ENCODE peak calls at places on chromosomes 3 and 15, in eight cellular contexts. One of them, this sample, is unnamed.

GRCh38 chr3:182713743-182714517 is 79.4 kb upstream of the ATP11B start:
- DNase-seq in transverse colon: no peak
- DNase-seq in HFF-Myc: peak
- DNase-seq in AG10803: peak
- DNase-seq in PC-9: peak
- DNase-seq in kidney: no peak
- DNase-seq in A549: peak
- DNase-seq in keratinocyte: no peak
- DNase-seq in this sample: peak

GRCh38 chr3:119294889-119295769 is 946 bp downstream of the ARHGAP31 start:
- DNase-seq in transverse colon: peak
- DNase-seq in HFF-Myc: no peak
- DNase-seq in AG10803: peak
- DNase-seq in PC-9: peak
- DNase-seq in kidney: peak
- DNase-seq in A549: peak
- DNase-seq in keratinocyte: no peak
- DNase-seq in this sample: no peak

GRCh38 chr3:19159966-19160365 is 11.7 kb downstream of the KCNH8 start:
- DNase-seq in transverse colon: no peak
- DNase-seq in HFF-Myc: no peak
- DNase-seq in AG10803: no peak
- DNase-seq in PC-9: no peak
- DNase-seq in kidney: no peak
- DNase-seq in A549: no peak
- DNase-seq in keratinocyte: no peak
- DNase-seq in this sample: no peak

GRCh38 chr15:79418693-79419279 is 13.3 kb upstream of the MINAR1 start:
- DNase-seq in transverse colon: no peak
- DNase-seq in HFF-Myc: no peak
- DNase-seq in AG10803: peak
- DNase-seq in PC-9: no peak
- DNase-seq in kidney: no peak
- DNase-seq in A549: no peak
- DNase-seq in keratinocyte: no peak
- DNase-seq in this sample: no peak

GRCh38 chr15:85010472-85011209 is 29.0 kb downstream of the PDE8A start:
- DNase-seq in transverse colon: no peak
- DNase-seq in HFF-Myc: no peak
- DNase-seq in AG10803: no peak
- DNase-seq in PC-9: no peak
- DNase-seq in kidney: no peak
- DNase-seq in A549: no peak
- DNase-seq in keratinocyte: no peak
- DNase-seq in this sample: no peak

GRCh38 chr15:66901336-66902100 is 163.9 kb upstream of the SMAD3 start:
- DNase-seq in transverse colon: no peak
- DNase-seq in HFF-Myc: no peak
- DNase-seq in AG10803: peak
- DNase-seq in PC-9: no peak
- DNase-seq in kidney: no peak
- DNase-seq in A549: no peak
- DNase-seq in keratinocyte: no peak
- DNase-seq in this sample: no peak

GRCh38 chr3:149494759-149495580 is 20.5 kb downstream of the TM4SF4 start:
- DNase-seq in transverse colon: no peak
- DNase-seq in HFF-Myc: no peak
- DNase-seq in AG10803: peak
- DNase-seq in PC-9: no peak
- DNase-seq in kidney: no peak
- DNase-seq in A549: no peak
- DNase-seq in keratinocyte: peak
- DNase-seq in this sample: no peak

GRCh38 chr3:53921296-53921695 is 29.6 kb upstream of the SELENOK start:
- DNase-seq in transverse colon: no peak
- DNase-seq in HFF-Myc: no peak
- DNase-seq in AG10803: peak
- DNase-seq in PC-9: no peak
- DNase-seq in kidney: no peak
- DNase-seq in A549: no peak
- DNase-seq in keratinocyte: no peak
- DNase-seq in this sample: no peak

GRCh38 chr15:92807971-92808571 is 92.1 kb upstream of the CHD2 start:
- DNase-seq in transverse colon: peak
- DNase-seq in HFF-Myc: no peak
- DNase-seq in AG10803: peak
- DNase-seq in PC-9: peak
- DNase-seq in kidney: no peak
- DNase-seq in A549: no peak
- DNase-seq in keratinocyte: no peak
- DNase-seq in this sample: no peak

GRCh38 chr15:67543348-67543718 is 830 bp downstream of the MAP2K5 start:
- DNase-seq in transverse colon: peak
- DNase-seq in HFF-Myc: no peak
- DNase-seq in AG10803: no peak
- DNase-seq in PC-9: no peak
- DNase-seq in kidney: peak
- DNase-seq in A549: peak
- DNase-seq in keratinocyte: no peak
- DNase-seq in this sample: no peak

GRCh38 chr15:81010086-81010485 is 9.4 kb downstream of the TLNRD1 start:
- DNase-seq in transverse colon: no peak
- DNase-seq in HFF-Myc: no peak
- DNase-seq in AG10803: no peak
- DNase-seq in PC-9: no peak
- DNase-seq in kidney: no peak
- DNase-seq in A549: no peak
- DNase-seq in keratinocyte: no peak
- DNase-seq in this sample: no peak

GRCh38 chr3:58824285-58824684 is 157.7 kb upstream of the FAM3D start:
- DNase-seq in transverse colon: peak
- DNase-seq in HFF-Myc: peak
- DNase-seq in AG10803: peak
- DNase-seq in PC-9: no peak
- DNase-seq in kidney: peak
- DNase-seq in A549: peak
- DNase-seq in keratinocyte: no peak
- DNase-seq in this sample: peak

GRCh38 chr3:152745677-152746076 is 89.3 kb upstream of the P2RY1 start:
- DNase-seq in transverse colon: no peak
- DNase-seq in HFF-Myc: no peak
- DNase-seq in AG10803: no peak
- DNase-seq in PC-9: no peak
- DNase-seq in kidney: no peak
- DNase-seq in A549: no peak
- DNase-seq in keratinocyte: no peak
- DNase-seq in this sample: no peak

GRCh38 chr15:69627548-69628158 is 175.0 kb downstream of the RPLP1 start:
- DNase-seq in transverse colon: no peak
- DNase-seq in HFF-Myc: no peak
- DNase-seq in AG10803: no peak
- DNase-seq in PC-9: no peak
- DNase-seq in kidney: no peak
- DNase-seq in A549: no peak
- DNase-seq in keratinocyte: no peak
- DNase-seq in this sample: peak

GRCh38 chr3:51968175-51968681 is 974 bp upstream of the PCBP4 start:
- DNase-seq in transverse colon: no peak
- DNase-seq in HFF-Myc: peak
- DNase-seq in AG10803: no peak
- DNase-seq in PC-9: no peak
- DNase-seq in kidney: no peak
- DNase-seq in A549: no peak
- DNase-seq in keratinocyte: no peak
- DNase-seq in this sample: no peak

GRCh38 chr3:10702961-10703740 is 112.9 kb upstream of the SLC6A11 start:
- DNase-seq in transverse colon: no peak
- DNase-seq in HFF-Myc: no peak
- DNase-seq in AG10803: no peak
- DNase-seq in PC-9: no peak
- DNase-seq in kidney: no peak
- DNase-seq in A549: peak
- DNase-seq in keratinocyte: no peak
- DNase-seq in this sample: peak

GRCh38 chr3:39724233-39724846 is 85.1 kb upstream of the MYRIP start:
- DNase-seq in transverse colon: no peak
- DNase-seq in HFF-Myc: no peak
- DNase-seq in AG10803: no peak
- DNase-seq in PC-9: no peak
- DNase-seq in kidney: no peak
- DNase-seq in A549: no peak
- DNase-seq in keratinocyte: no peak
- DNase-seq in this sample: no peak
- TF ChIP-seq CTCF in transverse colon: no peak
- TF ChIP-seq CTCF in HFF-Myc: peak
- TF ChIP-seq CTCF in AG10803: peak
- TF ChIP-seq CTCF in PC-9: no peak
- TF ChIP-seq CTCF in kidney: peak
- TF ChIP-seq CTCF in A549: no peak
- TF ChIP-seq CTCF in keratinocyte: no peak
- TF ChIP-seq CTCF in this sample: peak

GRCh38 chr15:61511089-61511488 is 282.0 kb upstream of the RORA start:
- DNase-seq in transverse colon: no peak
- DNase-seq in HFF-Myc: no peak
- DNase-seq in AG10803: no peak
- DNase-seq in PC-9: no peak
- DNase-seq in kidney: no peak
- DNase-seq in A549: no peak
- DNase-seq in keratinocyte: no peak
- DNase-seq in this sample: peak
- H3K4me3 ChIP-seq in transverse colon: no peak
- H3K4me3 ChIP-seq in HFF-Myc: no peak
- H3K4me3 ChIP-seq in AG10803: no peak
- H3K4me3 ChIP-seq in PC-9: no peak
- H3K4me3 ChIP-seq in kidney: no peak
- H3K4me3 ChIP-seq in A549: no peak
- H3K4me3 ChIP-seq in keratinocyte: no peak
- H3K4me3 ChIP-seq in this sample: no peak

DNA sequence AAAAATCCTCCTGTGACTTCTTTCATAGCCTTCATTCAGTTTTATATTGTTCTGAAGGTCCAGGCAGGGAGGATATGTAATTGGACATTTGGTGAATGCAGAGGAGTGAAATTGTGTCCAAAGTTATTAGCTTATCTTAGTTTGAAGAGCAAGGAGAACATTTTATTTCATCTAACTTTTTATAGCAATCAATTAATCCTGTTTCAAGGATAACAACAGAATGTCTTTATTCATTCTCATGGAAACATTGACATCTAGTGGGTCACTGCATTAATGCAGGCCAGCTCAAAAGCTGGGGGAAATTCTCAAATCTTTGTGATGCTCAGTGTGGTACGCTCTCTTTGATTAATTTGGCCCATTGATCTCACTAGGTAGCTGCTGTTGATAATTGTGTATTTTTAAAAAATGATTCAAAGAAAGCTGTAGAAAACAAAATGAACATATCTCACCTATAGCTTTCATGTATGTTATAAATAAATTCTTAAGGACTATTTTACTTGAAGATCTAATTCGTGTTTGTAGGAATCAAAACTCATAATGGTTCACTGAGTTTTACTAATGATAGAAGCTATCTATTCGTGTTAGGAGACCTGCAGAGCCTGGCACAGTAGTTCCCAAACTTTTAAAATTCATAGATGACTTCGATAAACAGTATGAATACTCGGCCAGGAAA is 150.8 kb upstream of the KCNMB2 start:
- DNase-seq in transverse colon: no peak
- DNase-seq in HFF-Myc: no peak
- DNase-seq in AG10803: peak
- DNase-seq in PC-9: no peak
- DNase-seq in kidney: no peak
- DNase-seq in A549: no peak
- DNase-seq in keratinocyte: no peak
- DNase-seq in this sample: no peak
- TF ChIP-seq CTCF in transverse colon: peak
- TF ChIP-seq CTCF in HFF-Myc: peak
- TF ChIP-seq CTCF in AG10803: peak
- TF ChIP-seq CTCF in PC-9: peak
- TF ChIP-seq CTCF in kidney: peak
- TF ChIP-seq CTCF in A549: peak
- TF ChIP-seq CTCF in keratinocyte: peak
- TF ChIP-seq CTCF in this sample: peak

GRCh38 chr3:23837691-23838090 is 31.9 kb downstream of the UBE2E1 start:
- DNase-seq in transverse colon: no peak
- DNase-seq in HFF-Myc: no peak
- DNase-seq in AG10803: no peak
- DNase-seq in PC-9: no peak
- DNase-seq in kidney: no peak
- DNase-seq in A549: no peak
- DNase-seq in keratinocyte: no peak
- DNase-seq in this sample: no peak
- H3K4me3 ChIP-seq in transverse colon: no peak
- H3K4me3 ChIP-seq in HFF-Myc: no peak
- H3K4me3 ChIP-seq in AG10803: no peak
- H3K4me3 ChIP-seq in PC-9: no peak
- H3K4me3 ChIP-seq in kidney: no peak
- H3K4me3 ChIP-seq in A549: no peak
- H3K4me3 ChIP-seq in keratinocyte: no peak
- H3K4me3 ChIP-seq in this sample: no peak

GRCh38 chr15:99873451-99873850 is 140.2 kb upstream of the LYSMD4 start:
- DNase-seq in transverse colon: no peak
- DNase-seq in HFF-Myc: no peak
- DNase-seq in AG10803: no peak
- DNase-seq in PC-9: no peak
- DNase-seq in kidney: no peak
- DNase-seq in A549: no peak
- DNase-seq in keratinocyte: no peak
- DNase-seq in this sample: no peak
- TF ChIP-seq CTCF in transverse colon: no peak
- TF ChIP-seq CTCF in HFF-Myc: no peak
- TF ChIP-seq CTCF in AG10803: no peak
- TF ChIP-seq CTCF in PC-9: no peak
- TF ChIP-seq CTCF in kidney: no peak
- TF ChIP-seq CTCF in A549: no peak
- TF ChIP-seq CTCF in keratinocyte: no peak
- TF ChIP-seq CTCF in this sample: no peak

This sample was measured in LNCaP clone FGC.